ENCODE peak calls at places on chromosomes 12 and 14, in six cellular contexts. P is upper lobe of right lung; Z is CD8-positive, alpha-beta memory T cell; C is SK-N-SH; E is CD8-positive, alpha-beta T cell; Y is psoas muscle. N is an unnamed sample. For H3K4me1, the result is how much of the 10 kb centered on the place peaks cover.

GRCh38 chr12:84561362-84561761 is 351.2 kb downstream of the SLC6A15 start:
- DNase-seq in P (no peak), Z (no peak), C (no peak), E (no peak), Y (no peak), N (no peak)

GRCh38 chr14:39442293-39442692 is 10.1 kb upstream of the FBXO33 start:
- DNase-seq in P (no peak), Z (no peak), C (no peak), E (no peak), Y (peak), N (peak)

GRCh38 chr14:94636744-94637412 is 24.7 kb downstream of the SERPINA3 start:
- DNase-seq in P (no peak), Z (no peak), C (no peak), E (no peak), Y (no peak), N (no peak)

GRCh38 chr12:67193705-67194104 is 75.5 kb upstream of the CAND1 start:
- DNase-seq in P (no peak), Z (peak), C (no peak), E (no peak), Y (no peak), N (no peak)

GRCh38 chr12:72146495-72146894 is 125.7 kb upstream of the TRHDE start:
- DNase-seq in P (no peak), Z (no peak), C (no peak), E (no peak), Y (no peak), N (no peak)

GRCh38 chr14:22339277-22339676 is 249.7 kb downstream of the DAD1 start:
- DNase-seq in P (no peak), Z (no peak), C (no peak), E (no peak), Y (peak), N (no peak)

GRCh38 chr12:12506541-12506940 is 56.1 kb downstream of the DUSP16 start:
- DNase-seq in P (no peak), Z (no peak), C (no peak), E (no peak), Y (no peak), N (no peak)

GRCh38 chr12:31206038-31206670 is 119.8 kb downstream of the SINHCAF start:
- DNase-seq in P (no peak), Z (no peak), C (no peak), E (no peak), Y (no peak), N (no peak)

GRCh38 chr12:57147641-57147944 is 174 bp upstream of the LRP1-AS start:
- DNase-seq in P (no peak), Z (no peak), C (no peak), E (no peak), Y (no peak), N (no peak)

GRCh38 chr12:23083267-23083666 is 458.3 kb downstream of the ETNK1 start:
- DNase-seq in P (no peak), Z (no peak), C (no peak), E (no peak), Y (no peak), N (no peak)

GRCh38 chr12:95959107-95959506 is 16.0 kb downstream of the AMDHD1 start:
- DNase-seq in P (no peak), Z (no peak), C (peak), E (no peak), Y (no peak), N (no peak)

GRCh38 chr12:18400186-18400585 is 138.9 kb downstream of the PIK3C2G start:
- DNase-seq in P (no peak), Z (no peak), C (no peak), E (no peak), Y (no peak), N (no peak)

GRCh38 chr12:15979096-15980091 is 68.3 kb downstream of the DERA start:
- DNase-seq in P (no peak), Z (no peak), C (peak), E (no peak), Y (no peak), N (no peak)

GRCh38 chr12:114069507-114069906 is 103.4 kb upstream of the RBM19 start:
- DNase-seq in P (no peak), Z (no peak), C (no peak), E (no peak), Y (no peak), N (no peak)

GRCh38 chr14:94329857-94330256 is 6.7 kb upstream of the SERPINA6 start:
- DNase-seq in P (no peak), Z (no peak), C (no peak), E (no peak), Y (no peak), N (no peak)

GRCh38 chr12:55929306-55929791 is 1.6 kb upstream of the DGKA start:
- DNase-seq in P (no peak), Z (peak), C (no peak), E (peak), Y (no peak), N (no peak)

GRCh38 chr14:94918896-94919295 is 149.0 kb upstream of the GSC start:
- DNase-seq in P (no peak), Z (no peak), C (no peak), E (no peak), Y (no peak), N (peak)

GRCh38 chr12:116319316-116319715 is 41.8 kb upstream of the MED13L start:
- DNase-seq in P (no peak), Z (no peak), C (no peak), E (no peak), Y (no peak), N (no peak)
- H3K4me1 ChIP-seq in P (under half), Z (under half), C (under half), E (under half), Y (under half), N (under half)

GRCh38 chr12:9795945-9796344 is 31.3 kb upstream of the KLRF1 start:
- DNase-seq in P (no peak), Z (no peak), C (no peak), E (no peak), Y (no peak), N (no peak)

GRCh38 chr12:9793774-9794395 is 33.2 kb upstream of the CD69 start:
- DNase-seq in P (no peak), Z (no peak), C (no peak), E (no peak), Y (no peak), N (no peak)

GRCh38 chr12:9792961-9793617 is 32.4 kb upstream of the CD69 start:
- DNase-seq in P (no peak), Z (no peak), C (no peak), E (no peak), Y (no peak), N (no peak)

GRCh38 chr12:9796346-9796745 is 30.9 kb upstream of the KLRF1 start:
- DNase-seq in P (no peak), Z (peak), C (no peak), E (no peak), Y (no peak), N (no peak)

DNA sequence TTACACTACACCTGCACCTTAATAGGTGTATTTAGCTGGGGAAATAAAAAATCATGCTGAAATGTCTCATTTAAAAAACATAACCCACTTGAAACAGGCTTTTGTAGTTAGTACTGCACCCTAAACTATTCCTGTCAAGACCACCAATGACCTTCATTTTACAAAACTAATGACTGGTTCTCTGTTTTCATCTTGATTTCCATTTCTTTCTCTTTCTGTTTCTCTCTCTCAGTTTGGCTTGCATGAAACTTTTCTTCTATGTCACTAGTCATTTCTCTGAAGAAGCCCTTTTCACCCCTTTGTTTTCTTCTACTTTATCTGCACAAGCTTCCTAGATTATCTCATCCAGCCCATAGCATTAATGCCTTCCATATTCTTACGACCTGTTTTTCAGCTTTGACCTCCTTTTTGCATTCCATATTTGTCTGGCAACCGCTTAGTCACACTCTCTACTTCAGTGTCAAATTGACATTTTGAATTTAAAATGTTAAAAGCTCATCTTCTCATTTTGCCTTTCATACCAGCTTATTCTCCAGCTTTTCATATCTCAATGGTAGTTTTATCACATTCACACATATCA is 32.7 kb upstream of the KLRF1 start:
- DNase-seq in P (no peak), Z (peak), C (no peak), E (no peak), Y (no peak), N (no peak)
- H3K4me1 ChIP-seq in P (under half), Z (half or more), C (under half), E (half or more), Y (under half), N (under half)

GRCh38 chr14:50084666-50085065 is 31.7 kb downstream of the VCPKMT start:
- DNase-seq in P (no peak), Z (no peak), C (no peak), E (no peak), Y (no peak), N (no peak)

GRCh38 chr14:50083467-50084337 is 32.7 kb downstream of the VCPKMT start:
- DNase-seq in P (peak), Z (peak), C (no peak), E (peak), Y (no peak), N (no peak)

GRCh38 chr14:50087350-50088116 is 28.8 kb downstream of the VCPKMT start:
- DNase-seq in P (no peak), Z (peak), C (no peak), E (no peak), Y (no peak), N (no peak)

GRCh38 chr14:50086316-50086700 is 30.1 kb downstream of the VCPKMT start:
- DNase-seq in P (no peak), Z (no peak), C (no peak), E (no peak), Y (no peak), N (no peak)

GRCh38 chr14:50085570-50086315 is 30.6 kb downstream of the VCPKMT start:
- DNase-seq in P (no peak), Z (peak), C (no peak), E (no peak), Y (no peak), N (no peak)
- H3K4me1 ChIP-seq in P (under half), Z (half or more), C (under half), E (half or more), Y (under half), N (under half)

DNA sequence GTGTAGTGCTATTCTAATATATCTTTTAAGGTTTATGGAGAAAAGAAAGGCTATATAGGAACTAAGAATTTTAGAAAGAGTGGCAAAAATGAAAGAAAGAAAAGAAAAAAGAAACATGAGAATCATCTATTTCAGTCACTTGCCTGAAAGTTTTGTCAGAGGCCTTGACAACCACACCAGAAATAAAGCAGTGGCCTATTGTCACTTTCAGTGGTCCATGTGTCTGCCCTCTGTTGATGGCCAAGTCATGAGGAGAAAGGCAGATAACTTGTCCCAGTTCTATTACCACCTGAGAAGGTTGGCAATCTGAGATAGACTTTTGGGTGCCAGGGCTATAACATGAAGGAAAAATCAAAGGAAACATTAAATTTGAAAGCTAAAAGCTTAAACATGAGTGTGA is 222.0 kb upstream of the KITLG start:
- DNase-seq in P (no peak), Z (no peak), C (no peak), E (no peak), Y (no peak), N (no peak)
- H3K4me1 ChIP-seq in P (under half), Z (under half), C (under half), E (under half), Y (under half), N (under half)